ENCODE peak calls at places on chromosomes 6 and 20, in ten cellular contexts. K is GM23338; G is activated B cell treated with CpG ODN at 0.5 μM for 24 hours; V is CD4-positive, alpha-beta T cell; O is upper lobe of left lung; S is natural killer cell; E is lower lobe of right lung; P is upper lobe of right lung; J is CD8-positive, alpha-beta T cell; M is right lobe of liver. U is an unnamed sample.
A peak's percentile ranks its signal among the peaks of the same experiment; 100 is the strongest.

GRCh38 chr6:110714143-110714542 is 101.1 kb downstream of the CDK19 start:
- ATAC-seq in K (no peak), G (peak; percentile 40), V (no peak), O (no peak), S (no peak), E (no peak), P (no peak), J (no peak), M (no peak), U (no peak)

GRCh38 chr6:22353036-22353560 is 56.3 kb upstream of the PRL start:
- ATAC-seq in K (no peak), G (no peak), V (no peak), O (no peak), S (no peak), E (no peak), P (no peak), J (no peak), M (no peak), U (no peak)

GRCh38 chr20:3021327-3021726 is 22.1 kb upstream of the GNRH2 start:
- ATAC-seq in K (no peak), G (no peak), V (no peak), O (no peak), S (no peak), E (no peak), P (no peak), J (no peak), M (no peak), U (no peak)

GRCh38 chr6:38477680-38478260 is 162.0 kb downstream of the BTBD9 start:
- ATAC-seq in K (peak; percentile 91), G (no peak), V (no peak), O (no peak), S (no peak), E (no peak), P (no peak), J (no peak), M (no peak), U (no peak)

GRCh38 chr20:52054123-52054522 is 137.5 kb downstream of the ZFP64 start:
- ATAC-seq in K (no peak), G (no peak), V (peak; percentile 48), O (no peak), S (peak; percentile 90), E (no peak), P (no peak), J (peak; percentile 61), M (peak; percentile 26), U (no peak)

GRCh38 chr6:138765896-138766487 is 7.6 kb upstream of the CCDC28A start:
- ATAC-seq in K (no peak), G (no peak), V (peak; percentile 41), O (no peak), S (peak; percentile 47), E (no peak), P (peak; percentile 36), J (no peak), M (peak; percentile 54), U (no peak)

GRCh38 chr20:4697874-4698221 is 23.9 kb upstream of the PRND start:
- ATAC-seq in K (no peak), G (no peak), V (peak; percentile 21), O (no peak), S (peak; percentile 31), E (no peak), P (no peak), J (peak; percentile 29), M (no peak), U (no peak)

GRCh38 chr6:39823187-39823815 is 31.1 kb downstream of the DAAM2 start:
- ATAC-seq in K (no peak), G (no peak), V (no peak), O (no peak), S (no peak), E (peak; percentile 48), P (peak; percentile 71), J (no peak), M (peak; percentile 72), U (peak; percentile 75)

GRCh38 chr6:26270903-26271639 is 93.9 kb upstream of the BTN3A2 start:
- ATAC-seq in K (peak; percentile 36), G (peak; percentile 18), V (peak; percentile 25), O (no peak), S (peak; percentile 17), E (peak; percentile 74), P (peak; percentile 51), J (peak; percentile 22), M (peak; percentile 17), U (peak; percentile 31)

GRCh38 chr6:26268659-26269402 is 96.2 kb upstream of the BTN3A2 start:
- ATAC-seq in K (peak; percentile 42), G (no peak), V (no peak), O (no peak), S (no peak), E (no peak), P (no peak), J (no peak), M (no peak), U (no peak)

GRCh38 chr6:26269406-26270120 is 95.4 kb upstream of the BTN3A2 start:
- ATAC-seq in K (no peak), G (no peak), V (no peak), O (no peak), S (no peak), E (no peak), P (no peak), J (no peak), M (no peak), U (no peak)

GRCh38 chr6:26271640-26272090 is 93.3 kb upstream of the BTN3A2 start:
- ATAC-seq in K (peak; percentile 4), G (no peak), V (no peak), O (no peak), S (no peak), E (peak; percentile 4), P (no peak), J (no peak), M (no peak), U (no peak)

DNA sequence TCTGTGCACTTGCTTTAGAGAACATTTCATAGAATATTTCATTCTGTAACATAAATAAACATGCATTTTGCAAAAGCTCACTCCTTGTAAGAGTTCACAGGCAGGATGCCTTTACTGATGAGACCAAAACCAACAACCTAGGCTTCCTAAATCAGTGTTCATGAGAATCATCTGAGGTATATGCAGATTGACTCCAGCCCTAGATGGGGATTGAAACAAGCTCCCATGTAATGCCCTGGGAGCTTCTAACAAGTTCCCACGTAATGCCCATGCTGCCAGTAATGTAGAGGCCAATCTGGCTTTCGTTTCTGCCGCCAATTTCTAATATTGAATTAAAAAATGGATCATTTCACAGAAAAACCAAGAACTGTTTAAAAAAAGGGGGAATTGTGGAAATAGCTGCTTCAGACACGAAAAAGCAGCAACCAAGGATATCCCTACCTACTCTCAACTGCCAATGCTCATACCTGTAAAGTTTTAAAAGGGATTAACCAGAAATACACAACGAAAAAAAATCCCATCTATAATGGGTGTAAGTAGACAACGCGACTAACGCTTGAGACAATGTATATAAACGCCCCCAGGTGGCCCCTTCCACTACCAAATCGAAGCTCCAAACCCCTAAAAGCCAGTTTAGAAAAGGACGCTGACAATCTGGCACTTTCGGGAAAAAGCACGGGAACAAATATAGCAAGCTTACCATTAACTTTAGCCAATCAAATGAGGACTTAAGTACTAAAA is 94.7 kb upstream of the BTN3A2 start:
- ATAC-seq in K (peak; percentile 2), G (no peak), V (no peak), O (no peak), S (no peak), E (no peak), P (no peak), J (no peak), M (no peak), U (no peak)
- TF ChIP-seq CTCF in K (no peak), G (no peak), V (no peak), O (no peak), S (no peak), E (no peak), P (no peak), J (no peak), M (no peak), U (no peak)

GRCh38 chr6:119349041-119349340 is 570 bp downstream of the MAN1A1 start:
- ATAC-seq in K (peak; percentile 50), G (no peak), V (no peak), O (no peak), S (no peak), E (peak; percentile 2), P (no peak), J (no peak), M (no peak), U (peak; percentile 3)

GRCh38 chr6:119351005-119351394 is 1.4 kb upstream of the MAN1A1 start:
- ATAC-seq in K (no peak), G (no peak), V (no peak), O (no peak), S (no peak), E (no peak), P (no peak), J (no peak), M (no peak), U (no peak)

GRCh38 chr6:119348308-119349040 is 1.1 kb downstream of the MAN1A1 start:
- ATAC-seq in K (peak; percentile 43), G (no peak), V (peak; percentile 9), O (no peak), S (no peak), E (peak; percentile 9), P (peak; percentile 10), J (no peak), M (peak; percentile 30), U (no peak)

GRCh38 chr6:119350202-119351004 is 842 bp upstream of the MAN1A1 start:
- ATAC-seq in K (peak; percentile 14), G (peak; percentile 8), V (peak; percentile 21), O (peak; percentile 7), S (peak; percentile 9), E (peak; percentile 31), P (no peak), J (peak; percentile 16), M (no peak), U (peak; percentile 59)

GRCh38 chr6:119349341-119350201 is at the start of gene MAN1A1:
- ATAC-seq in K (peak; percentile 82), G (peak; percentile 85), V (peak; percentile 86), O (peak; percentile 94), S (peak; percentile 85), E (peak; percentile 96), P (peak; percentile 96), J (peak; percentile 86), M (peak; percentile 92), U (peak; percentile 94)
- TF ChIP-seq CTCF in K (no peak), G (no peak), V (no peak), O (no peak), S (no peak), E (no peak), P (no peak), J (no peak), M (no peak), U (peak; percentile 14)

GRCh38 chr6:30073489-30074240 is 1.9 kb downstream of the RNF39 start:
- ATAC-seq in K (no peak), G (no peak), V (no peak), O (no peak), S (no peak), E (no peak), P (no peak), J (no peak), M (no peak), U (no peak)

GRCh38 chr6:30071858-30072257 is 3.7 kb downstream of the RNF39 start:
- ATAC-seq in K (no peak), G (no peak), V (no peak), O (no peak), S (no peak), E (no peak), P (no peak), J (no peak), M (no peak), U (no peak)

GRCh38 chr6:30067460-30068139 is 602 bp downstream of the PPP1R11 start:
- ATAC-seq in K (peak; percentile 72), G (no peak), V (no peak), O (no peak), S (no peak), E (no peak), P (no peak), J (no peak), M (no peak), U (no peak)

GRCh38 chr6:30074331-30075093 is 1.1 kb downstream of the RNF39 start:
- ATAC-seq in K (peak; percentile 49), G (no peak), V (peak; percentile 30), O (no peak), S (no peak), E (peak; percentile 17), P (no peak), J (peak; percentile 16), M (no peak), U (no peak)

GRCh38 chr6:30071081-30071818 is 4.3 kb downstream of the PPP1R11 start:
- ATAC-seq in K (peak; percentile 5), G (no peak), V (no peak), O (no peak), S (no peak), E (no peak), P (no peak), J (no peak), M (no peak), U (no peak)
- TF ChIP-seq CTCF in K (peak; percentile 10), G (no peak), V (no peak), O (no peak), S (no peak), E (peak; percentile 8), P (no peak), J (no peak), M (no peak), U (peak; percentile 19)

DNA sequence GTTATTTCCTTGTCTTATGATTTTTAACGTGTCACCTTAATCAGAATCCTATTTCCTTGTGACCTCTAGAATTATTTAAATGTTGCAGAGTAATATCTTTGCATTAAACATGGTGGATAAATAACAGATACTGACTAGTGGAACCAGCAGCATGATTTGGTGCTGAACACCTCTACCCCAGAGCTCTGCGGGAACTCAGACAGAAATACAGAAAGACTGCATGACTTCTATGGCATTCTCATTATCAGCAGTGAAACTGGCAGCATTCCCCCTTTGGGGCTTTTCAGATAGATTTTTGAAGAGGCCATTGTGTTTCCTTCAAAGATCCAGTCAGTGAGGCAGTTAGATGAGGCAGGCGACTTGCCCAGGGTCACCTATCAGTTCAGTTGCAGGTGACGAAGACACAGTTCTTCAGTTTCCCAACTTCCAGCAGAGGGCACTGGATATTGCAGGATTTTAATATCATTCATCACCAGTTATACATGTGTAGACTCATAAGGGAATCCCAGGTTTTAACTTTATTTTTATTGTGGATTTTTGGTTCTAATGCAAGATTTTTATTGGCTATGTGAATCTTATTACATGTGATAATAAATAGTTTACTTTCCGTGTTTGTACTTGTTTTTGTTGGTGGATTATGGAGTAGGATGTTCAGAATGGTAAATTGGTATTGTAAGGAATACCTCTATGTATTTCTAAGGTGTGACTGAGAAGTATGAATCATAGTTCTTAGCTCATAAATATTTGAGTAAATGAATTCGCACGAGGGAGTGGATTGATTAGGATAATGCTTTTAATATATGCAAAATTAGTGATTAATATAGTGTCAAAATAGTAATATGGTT is 81.3 kb downstream of the AFDN start:
- ATAC-seq in K (peak; percentile 57), G (no peak), V (no peak), O (no peak), S (no peak), E (peak; percentile 77), P (peak; percentile 52), J (no peak), M (peak; percentile 66), U (no peak)
- TF ChIP-seq CTCF in K (peak; percentile 43), G (no peak), V (no peak), O (no peak), S (no peak), E (peak; percentile 43), P (peak; percentile 55), J (no peak), M (peak; percentile 51), U (peak; percentile 43)

U was measured in gastroesophageal sphincter.